ENCODE peak calls at places on chromosomes 6 and 20, in eight cellular contexts. One of them, this sample, is unnamed.

GRCh38 chr6:45195137-45195536 is 133.0 kb upstream of the RUNX2 start:
- DNase-seq in activated CD4-positive, alpha-beta T cell treated with anti-CD3 and anti-CD28 coated beads, Interleukin-2, amount 50 U/mL, for 1 hour: no peak
- DNase-seq in midbrain: no peak
- DNase-seq in G401: no peak
- DNase-seq in amniotic stem cell: no peak
- DNase-seq in glomerular endothelial cell: no peak
- DNase-seq in left cardiac atrium: no peak
- DNase-seq in activated CD8-positive, alpha-beta memory T cell treated with anti-CD3 and anti-CD28 coated beads, Interleukin-2, amount 50 U/mL, for 48 hours: no peak
- DNase-seq in this sample: no peak

GRCh38 chr20:57392512-57393271 is 1.5 kb downstream of the RBM38 start:
- DNase-seq in midbrain: peak
- DNase-seq in amniotic stem cell: no peak
- DNase-seq in glomerular endothelial cell: no peak
- DNase-seq in G401: peak
- DNase-seq in left cardiac atrium: peak
- DNase-seq in activated CD8-positive, alpha-beta memory T cell treated with anti-CD3 and anti-CD28 coated beads, Interleukin-2, amount 50 U/mL, for 48 hours: peak
- DNase-seq in activated CD4-positive, alpha-beta T cell treated with anti-CD3 and anti-CD28 coated beads, Interleukin-2, amount 50 U/mL, for 1 hour: peak
- DNase-seq in this sample: no peak

GRCh38 chr6:46130665-46131064 is 876 bp downstream of the ENPP4 start:
- DNase-seq in midbrain: no peak
- DNase-seq in left cardiac atrium: no peak
- DNase-seq in glomerular endothelial cell: no peak
- DNase-seq in activated CD4-positive, alpha-beta T cell treated with anti-CD3 and anti-CD28 coated beads, Interleukin-2, amount 50 U/mL, for 1 hour: no peak
- DNase-seq in amniotic stem cell: no peak
- DNase-seq in G401: no peak
- DNase-seq in activated CD8-positive, alpha-beta memory T cell treated with anti-CD3 and anti-CD28 coated beads, Interleukin-2, amount 50 U/mL, for 48 hours: no peak
- DNase-seq in this sample: peak

GRCh38 chr6:169451065-169451840 is 197.6 kb upstream of the THBS2 start:
- DNase-seq in glomerular endothelial cell: no peak
- DNase-seq in activated CD4-positive, alpha-beta T cell treated with anti-CD3 and anti-CD28 coated beads, Interleukin-2, amount 50 U/mL, for 1 hour: no peak
- DNase-seq in amniotic stem cell: no peak
- DNase-seq in midbrain: no peak
- DNase-seq in activated CD8-positive, alpha-beta memory T cell treated with anti-CD3 and anti-CD28 coated beads, Interleukin-2, amount 50 U/mL, for 48 hours: no peak
- DNase-seq in G401: no peak
- DNase-seq in left cardiac atrium: no peak
- DNase-seq in this sample: no peak

GRCh38 chr20:9626357-9626756 is 112.0 kb downstream of the LAMP5 start:
- DNase-seq in activated CD8-positive, alpha-beta memory T cell treated with anti-CD3 and anti-CD28 coated beads, Interleukin-2, amount 50 U/mL, for 48 hours: no peak
- DNase-seq in amniotic stem cell: no peak
- DNase-seq in left cardiac atrium: no peak
- DNase-seq in activated CD4-positive, alpha-beta T cell treated with anti-CD3 and anti-CD28 coated beads, Interleukin-2, amount 50 U/mL, for 1 hour: no peak
- DNase-seq in G401: no peak
- DNase-seq in midbrain: no peak
- DNase-seq in glomerular endothelial cell: no peak
- DNase-seq in this sample: no peak

GRCh38 chr6:113690255-113690956 is 166.7 kb upstream of the MARCKS start:
- DNase-seq in left cardiac atrium: no peak
- DNase-seq in amniotic stem cell: peak
- DNase-seq in glomerular endothelial cell: no peak
- DNase-seq in G401: no peak
- DNase-seq in activated CD8-positive, alpha-beta memory T cell treated with anti-CD3 and anti-CD28 coated beads, Interleukin-2, amount 50 U/mL, for 48 hours: no peak
- DNase-seq in activated CD4-positive, alpha-beta T cell treated with anti-CD3 and anti-CD28 coated beads, Interleukin-2, amount 50 U/mL, for 1 hour: no peak
- DNase-seq in midbrain: no peak
- DNase-seq in this sample: no peak

GRCh38 chr20:50471231-50471630 is 39.0 kb upstream of the PTPN1 start:
- DNase-seq in activated CD4-positive, alpha-beta T cell treated with anti-CD3 and anti-CD28 coated beads, Interleukin-2, amount 50 U/mL, for 1 hour: no peak
- DNase-seq in left cardiac atrium: no peak
- DNase-seq in amniotic stem cell: no peak
- DNase-seq in glomerular endothelial cell: peak
- DNase-seq in activated CD8-positive, alpha-beta memory T cell treated with anti-CD3 and anti-CD28 coated beads, Interleukin-2, amount 50 U/mL, for 48 hours: no peak
- DNase-seq in midbrain: no peak
- DNase-seq in G401: no peak
- DNase-seq in this sample: no peak

GRCh38 chr6:109455502-109456282 is at the start of gene MICAL1:
- DNase-seq in activated CD4-positive, alpha-beta T cell treated with anti-CD3 and anti-CD28 coated beads, Interleukin-2, amount 50 U/mL, for 1 hour: peak
- DNase-seq in G401: peak
- DNase-seq in amniotic stem cell: no peak
- DNase-seq in midbrain: peak
- DNase-seq in glomerular endothelial cell: no peak
- DNase-seq in left cardiac atrium: peak
- DNase-seq in activated CD8-positive, alpha-beta memory T cell treated with anti-CD3 and anti-CD28 coated beads, Interleukin-2, amount 50 U/mL, for 48 hours: peak
- DNase-seq in this sample: peak

GRCh38 chr6:107491791-107492674 is 2.1 kb downstream of the SOBP start:
- DNase-seq in midbrain: peak
- DNase-seq in G401: peak
- DNase-seq in left cardiac atrium: peak
- DNase-seq in activated CD4-positive, alpha-beta T cell treated with anti-CD3 and anti-CD28 coated beads, Interleukin-2, amount 50 U/mL, for 1 hour: no peak
- DNase-seq in amniotic stem cell: no peak
- DNase-seq in activated CD8-positive, alpha-beta memory T cell treated with anti-CD3 and anti-CD28 coated beads, Interleukin-2, amount 50 U/mL, for 48 hours: no peak
- DNase-seq in glomerular endothelial cell: no peak
- DNase-seq in this sample: peak

GRCh38 chr20:8082999-8083398 is 49.1 kb upstream of the PLCB1 start:
- DNase-seq in midbrain: no peak
- DNase-seq in G401: no peak
- DNase-seq in activated CD8-positive, alpha-beta memory T cell treated with anti-CD3 and anti-CD28 coated beads, Interleukin-2, amount 50 U/mL, for 48 hours: no peak
- DNase-seq in glomerular endothelial cell: no peak
- DNase-seq in left cardiac atrium: no peak
- DNase-seq in amniotic stem cell: no peak
- DNase-seq in activated CD4-positive, alpha-beta T cell treated with anti-CD3 and anti-CD28 coated beads, Interleukin-2, amount 50 U/mL, for 1 hour: no peak
- DNase-seq in this sample: no peak

GRCh38 chr20:20083796-20084195 is 31.5 kb downstream of the CFAP61 start:
- DNase-seq in G401: peak
- DNase-seq in left cardiac atrium: no peak
- DNase-seq in midbrain: peak
- DNase-seq in activated CD4-positive, alpha-beta T cell treated with anti-CD3 and anti-CD28 coated beads, Interleukin-2, amount 50 U/mL, for 1 hour: no peak
- DNase-seq in activated CD8-positive, alpha-beta memory T cell treated with anti-CD3 and anti-CD28 coated beads, Interleukin-2, amount 50 U/mL, for 48 hours: no peak
- DNase-seq in glomerular endothelial cell: peak
- DNase-seq in amniotic stem cell: no peak
- DNase-seq in this sample: no peak

GRCh38 chr6:12137480-12137879 is 125.4 kb downstream of the HIVEP1 start:
- DNase-seq in midbrain: peak
- DNase-seq in activated CD8-positive, alpha-beta memory T cell treated with anti-CD3 and anti-CD28 coated beads, Interleukin-2, amount 50 U/mL, for 48 hours: no peak
- DNase-seq in left cardiac atrium: peak
- DNase-seq in amniotic stem cell: no peak
- DNase-seq in glomerular endothelial cell: no peak
- DNase-seq in G401: peak
- DNase-seq in activated CD4-positive, alpha-beta T cell treated with anti-CD3 and anti-CD28 coated beads, Interleukin-2, amount 50 U/mL, for 1 hour: no peak
- DNase-seq in this sample: peak

GRCh38 chr6:154370545-154370944 is 13.9 kb upstream of the IPCEF1 start:
- DNase-seq in activated CD8-positive, alpha-beta memory T cell treated with anti-CD3 and anti-CD28 coated beads, Interleukin-2, amount 50 U/mL, for 48 hours: no peak
- DNase-seq in left cardiac atrium: no peak
- DNase-seq in midbrain: peak
- DNase-seq in G401: peak
- DNase-seq in glomerular endothelial cell: no peak
- DNase-seq in amniotic stem cell: no peak
- DNase-seq in activated CD4-positive, alpha-beta T cell treated with anti-CD3 and anti-CD28 coated beads, Interleukin-2, amount 50 U/mL, for 1 hour: no peak
- DNase-seq in this sample: peak

GRCh38 chr6:151624071-151624470 is 130.3 kb downstream of the CCDC170 start:
- DNase-seq in glomerular endothelial cell: no peak
- DNase-seq in activated CD8-positive, alpha-beta memory T cell treated with anti-CD3 and anti-CD28 coated beads, Interleukin-2, amount 50 U/mL, for 48 hours: no peak
- DNase-seq in left cardiac atrium: no peak
- DNase-seq in G401: no peak
- DNase-seq in activated CD4-positive, alpha-beta T cell treated with anti-CD3 and anti-CD28 coated beads, Interleukin-2, amount 50 U/mL, for 1 hour: no peak
- DNase-seq in amniotic stem cell: no peak
- DNase-seq in midbrain: no peak
- DNase-seq in this sample: no peak

GRCh38 chr6:5042436-5042835 is 38.6 kb upstream of the RPP40 start:
- DNase-seq in left cardiac atrium: no peak
- DNase-seq in midbrain: no peak
- DNase-seq in activated CD8-positive, alpha-beta memory T cell treated with anti-CD3 and anti-CD28 coated beads, Interleukin-2, amount 50 U/mL, for 48 hours: no peak
- DNase-seq in amniotic stem cell: no peak
- DNase-seq in activated CD4-positive, alpha-beta T cell treated with anti-CD3 and anti-CD28 coated beads, Interleukin-2, amount 50 U/mL, for 1 hour: no peak
- DNase-seq in G401: no peak
- DNase-seq in glomerular endothelial cell: no peak
- DNase-seq in this sample: no peak

GRCh38 chr6:79313254-79313653 is 78.8 kb upstream of the HMGN3 start:
- DNase-seq in activated CD4-positive, alpha-beta T cell treated with anti-CD3 and anti-CD28 coated beads, Interleukin-2, amount 50 U/mL, for 1 hour: no peak
- DNase-seq in left cardiac atrium: no peak
- DNase-seq in activated CD8-positive, alpha-beta memory T cell treated with anti-CD3 and anti-CD28 coated beads, Interleukin-2, amount 50 U/mL, for 48 hours: no peak
- DNase-seq in amniotic stem cell: no peak
- DNase-seq in glomerular endothelial cell: no peak
- DNase-seq in midbrain: no peak
- DNase-seq in G401: no peak
- DNase-seq in this sample: no peak

GRCh38 chr6:24205020-24205492 is 79.0 kb downstream of the NRSN1 start:
- DNase-seq in amniotic stem cell: peak
- DNase-seq in G401: peak
- DNase-seq in activated CD8-positive, alpha-beta memory T cell treated with anti-CD3 and anti-CD28 coated beads, Interleukin-2, amount 50 U/mL, for 48 hours: no peak
- DNase-seq in glomerular endothelial cell: peak
- DNase-seq in left cardiac atrium: no peak
- DNase-seq in activated CD4-positive, alpha-beta T cell treated with anti-CD3 and anti-CD28 coated beads, Interleukin-2, amount 50 U/mL, for 1 hour: no peak
- DNase-seq in midbrain: peak
- DNase-seq in this sample: peak

GRCh38 chr20:49344975-49345374 is 67.1 kb upstream of the ZNFX1 start:
- DNase-seq in glomerular endothelial cell: no peak
- DNase-seq in left cardiac atrium: peak
- DNase-seq in activated CD4-positive, alpha-beta T cell treated with anti-CD3 and anti-CD28 coated beads, Interleukin-2, amount 50 U/mL, for 1 hour: no peak
- DNase-seq in amniotic stem cell: peak
- DNase-seq in activated CD8-positive, alpha-beta memory T cell treated with anti-CD3 and anti-CD28 coated beads, Interleukin-2, amount 50 U/mL, for 48 hours: no peak
- DNase-seq in G401: peak
- DNase-seq in midbrain: no peak
- DNase-seq in this sample: no peak

GRCh38 chr6:63764318-63764916 is 128.8 kb downstream of the PHF3 start:
- DNase-seq in midbrain: peak
- DNase-seq in activated CD8-positive, alpha-beta memory T cell treated with anti-CD3 and anti-CD28 coated beads, Interleukin-2, amount 50 U/mL, for 48 hours: no peak
- DNase-seq in G401: peak
- DNase-seq in glomerular endothelial cell: peak
- DNase-seq in amniotic stem cell: peak
- DNase-seq in left cardiac atrium: no peak
- DNase-seq in activated CD4-positive, alpha-beta T cell treated with anti-CD3 and anti-CD28 coated beads, Interleukin-2, amount 50 U/mL, for 1 hour: no peak
- DNase-seq in this sample: no peak

GRCh38 chr6:117992856-117993255 is 85.8 kb downstream of the SLC35F1 start:
- DNase-seq in activated CD8-positive, alpha-beta memory T cell treated with anti-CD3 and anti-CD28 coated beads, Interleukin-2, amount 50 U/mL, for 48 hours: no peak
- DNase-seq in amniotic stem cell: no peak
- DNase-seq in activated CD4-positive, alpha-beta T cell treated with anti-CD3 and anti-CD28 coated beads, Interleukin-2, amount 50 U/mL, for 1 hour: no peak
- DNase-seq in G401: no peak
- DNase-seq in left cardiac atrium: no peak
- DNase-seq in midbrain: peak
- DNase-seq in glomerular endothelial cell: no peak
- DNase-seq in this sample: no peak

GRCh38 chr6:138204792-138205384 is 13.4 kb downstream of the PBOV1 start:
- DNase-seq in activated CD4-positive, alpha-beta T cell treated with anti-CD3 and anti-CD28 coated beads, Interleukin-2, amount 50 U/mL, for 1 hour: no peak
- DNase-seq in amniotic stem cell: no peak
- DNase-seq in activated CD8-positive, alpha-beta memory T cell treated with anti-CD3 and anti-CD28 coated beads, Interleukin-2, amount 50 U/mL, for 48 hours: no peak
- DNase-seq in G401: no peak
- DNase-seq in midbrain: no peak
- DNase-seq in glomerular endothelial cell: no peak
- DNase-seq in left cardiac atrium: no peak
- DNase-seq in this sample: no peak

GRCh38 chr6:146543940-146544661 is 468 bp downstream of the RAB32 start:
- DNase-seq in glomerular endothelial cell: no peak
- DNase-seq in amniotic stem cell: peak
- DNase-seq in activated CD8-positive, alpha-beta memory T cell treated with anti-CD3 and anti-CD28 coated beads, Interleukin-2, amount 50 U/mL, for 48 hours: peak
- DNase-seq in G401: peak
- DNase-seq in midbrain: peak
- DNase-seq in activated CD4-positive, alpha-beta T cell treated with anti-CD3 and anti-CD28 coated beads, Interleukin-2, amount 50 U/mL, for 1 hour: no peak
- DNase-seq in left cardiac atrium: peak
- DNase-seq in this sample: peak

GRCh38 chr20:20454367-20454766 is 86.5 kb downstream of the INSM1 start:
- DNase-seq in activated CD4-positive, alpha-beta T cell treated with anti-CD3 and anti-CD28 coated beads, Interleukin-2, amount 50 U/mL, for 1 hour: no peak
- DNase-seq in activated CD8-positive, alpha-beta memory T cell treated with anti-CD3 and anti-CD28 coated beads, Interleukin-2, amount 50 U/mL, for 48 hours: no peak
- DNase-seq in left cardiac atrium: no peak
- DNase-seq in midbrain: no peak
- DNase-seq in G401: no peak
- DNase-seq in amniotic stem cell: no peak
- DNase-seq in glomerular endothelial cell: no peak
- DNase-seq in this sample: no peak

This sample was measured in testis.